ENCODE peak calls at places on chromosomes 3 and 15, in six cellular contexts. I, B, X, M, S and D are unnamed samples.

GRCh38 chr3:129942296-129942695 is 32.2 kb upstream of the TRH start:
- DNase-seq in I (peak; percentile 54), B (peak; percentile 23), X (peak; percentile 38), M (no peak), S (no peak), D (peak; percentile 53)

GRCh38 chr3:123792473-123793201 is 91.5 kb downstream of the MYLK start:
- DNase-seq in I (no peak), B (no peak), X (peak; percentile 64), M (no peak), S (peak; percentile 25), D (no peak)

GRCh38 chr15:62407962-62408361 is 242.9 kb upstream of the C2CD4B start:
- DNase-seq in I (no peak), B (no peak), X (no peak), M (no peak), S (no peak), D (no peak)

GRCh38 chr15:68204776-68205557 is at the start of gene CALML4:
- DNase-seq in I (no peak), B (no peak), X (no peak), M (no peak), S (no peak), D (peak; percentile 72)

GRCh38 chr3:108036984-108037741 is 53.7 kb downstream of the CD47 start:
- DNase-seq in I (no peak), B (no peak), X (no peak), M (no peak), S (no peak), D (peak; percentile 75)

GRCh38 chr3:14717307-14717706 is 42.4 kb downstream of the C3orf20 start:
- DNase-seq in I (no peak), B (no peak), X (no peak), M (no peak), S (no peak), D (no peak)

GRCh38 chr3:194504146-194504545 is 17.3 kb upstream of the ATP13A3 start:
- DNase-seq in I (no peak), B (no peak), X (no peak), M (no peak), S (no peak), D (no peak)

GRCh38 chr3:195263193-195263924 is 7.6 kb downstream of the XXYLT1 start:
- DNase-seq in I (no peak), B (no peak), X (no peak), M (no peak), S (no peak), D (no peak)

GRCh38 chr15:90412356-90413194 is 24.5 kb downstream of the IQGAP1 start:
- DNase-seq in I (no peak), B (no peak), X (peak; percentile 97), M (no peak), S (peak; percentile 70), D (no peak)

GRCh38 chr3:49867871-49868321 is 1.8 kb downstream of the CAMKV start:
- DNase-seq in I (peak; percentile 46), B (no peak), X (peak; percentile 28), M (no peak), S (no peak), D (peak; percentile 10)

GRCh38 chr15:38071211-38071972 is 137.0 kb downstream of the TMCO5A start:
- DNase-seq in I (no peak), B (no peak), X (no peak), M (no peak), S (no peak), D (no peak)

GRCh38 chr15:71806452-71806931 is 3.9 kb upstream of the NR2E3 start:
- DNase-seq in I (no peak), B (no peak), X (peak; percentile 25), M (no peak), S (no peak), D (peak; percentile 59)

GRCh38 chr3:194138732-194139084 is 2.8 kb downstream of the HES1 start:
- DNase-seq in I (no peak), B (no peak), X (no peak), M (no peak), S (no peak), D (no peak)

GRCh38 chr15:40828447-40829036 is at the start of gene PPP1R14D:
- DNase-seq in I (no peak), B (no peak), X (no peak), M (no peak), S (no peak), D (no peak)

GRCh38 chr3:181616088-181617070 is 95.3 kb upstream of the SOX2 start:
- DNase-seq in I (no peak), B (no peak), X (no peak), M (no peak), S (no peak), D (no peak)

GRCh38 chr15:29596266-29596665 is 226.0 kb downstream of the TJP1 start:
- DNase-seq in I (no peak), B (no peak), X (peak; percentile 16), M (no peak), S (no peak), D (no peak)

GRCh38 chr3:30428251-30428650 is 178.2 kb upstream of the TGFBR2 start:
- DNase-seq in I (no peak), B (no peak), X (peak; percentile 32), M (no peak), S (no peak), D (no peak)

GRCh38 chr3:163056874-163057497 is 1560.4 kb downstream of the OTOL1 start:
- DNase-seq in I (peak; percentile 24), B (no peak), X (peak; percentile 5), M (no peak), S (no peak), D (peak; percentile 11)

GRCh38 chr3:48402281-48402732 is 27.6 kb downstream of the PLXNB1 start:
- DNase-seq in I (peak; percentile 6), B (no peak), X (peak; percentile 96), M (no peak), S (peak; percentile 86), D (peak; percentile 91)

GRCh38 chr15:35630570-35630969 is 84.6 kb upstream of the DPH6 start:
- DNase-seq in I (no peak), B (no peak), X (peak; percentile 44), M (no peak), S (no peak), D (no peak)

GRCh38 chr3:186985713-186986364 is 55.5 kb downstream of the ST6GAL1 start:
- DNase-seq in I (no peak), B (no peak), X (no peak), M (no peak), S (no peak), D (no peak)

GRCh38 chr3:156812521-156813335 is 13.4 kb upstream of the LEKR1 start:
- DNase-seq in I (peak; percentile 80), B (no peak), X (peak; percentile 96), M (no peak), S (peak; percentile 99), D (peak; percentile 39)

GRCh38 chr15:79035111-79035601 is 55.4 kb downstream of the RASGRF1 start:
- DNase-seq in I (no peak), B (no peak), X (peak; percentile 63), M (no peak), S (peak; percentile 40), D (no peak)

GRCh38 chr3:55065331-55065730 is 137.5 kb upstream of the LRTM1 start:
- DNase-seq in I (no peak), B (no peak), X (no peak), M (no peak), S (no peak), D (no peak)

GRCh38 chr3:159166899-159167586 is 365.2 kb downstream of the MFSD1 start:
- DNase-seq in I (no peak), B (no peak), X (no peak), M (no peak), S (no peak), D (no peak)

GRCh38 chr3:189703865-189704264 is 72.7 kb downstream of the TP63 start:
- DNase-seq in I (no peak), B (no peak), X (no peak), M (no peak), S (no peak), D (no peak)

DNA sequence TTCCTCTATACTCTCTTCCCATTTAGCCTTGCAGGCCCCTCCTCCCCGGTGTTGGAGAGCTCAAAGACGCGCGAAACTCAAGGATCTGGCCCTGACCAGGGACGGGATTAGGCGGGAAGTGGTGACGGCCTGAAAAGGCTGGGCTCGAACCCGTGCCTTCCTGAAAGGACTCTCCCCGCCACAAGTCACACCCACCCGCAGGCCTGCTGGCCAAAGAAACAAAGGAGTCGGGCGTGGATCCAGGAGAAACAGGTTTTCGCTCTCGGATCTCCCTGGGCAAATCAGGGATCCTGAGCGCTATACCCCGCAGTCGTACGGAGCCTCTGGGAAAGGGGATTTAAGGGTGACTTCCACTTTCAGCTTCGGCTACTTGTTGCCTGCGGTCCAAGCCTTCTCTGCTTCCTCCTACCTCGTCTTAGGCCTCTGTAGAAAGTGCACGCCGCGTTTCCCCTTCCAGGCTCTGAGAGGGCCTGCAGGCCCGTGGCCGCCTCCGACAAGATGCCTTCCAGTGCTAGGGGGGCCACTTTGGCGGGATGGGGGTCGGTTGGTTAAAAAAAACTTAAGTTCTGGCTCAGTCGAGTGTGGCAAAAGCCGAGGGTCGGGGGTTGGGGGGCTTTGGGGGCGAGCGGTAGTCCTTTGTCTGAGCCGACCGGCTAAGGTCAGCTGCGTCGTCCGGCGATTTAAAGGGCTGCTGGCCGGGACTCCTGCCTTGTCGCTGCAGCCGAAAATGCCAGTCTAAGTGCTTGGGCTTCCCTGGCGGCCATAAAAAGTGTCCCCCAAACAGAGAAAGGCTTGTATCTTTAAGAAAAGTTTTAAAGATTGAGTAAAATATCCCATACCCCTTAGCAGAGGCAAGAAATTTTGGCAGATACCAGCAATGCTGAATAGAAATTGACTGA is 8.2 kb downstream of the ZIC4 start:
- DNase-seq in I (no peak), B (no peak), X (no peak), M (no peak), S (no peak), D (no peak)
- H3K27me3 ChIP-seq in I (peaks cover 7% of the 10 kb centered on the region), B (peaks cover 8% of the 10 kb centered on the region), X (peaks cover 38% of the 10 kb centered on the region), M (peaks cover 3% of the 10 kb centered on the region), S (peaks cover 60% of the 10 kb centered on the region), D (no peaks in the 10 kb centered on the region)

DNA sequence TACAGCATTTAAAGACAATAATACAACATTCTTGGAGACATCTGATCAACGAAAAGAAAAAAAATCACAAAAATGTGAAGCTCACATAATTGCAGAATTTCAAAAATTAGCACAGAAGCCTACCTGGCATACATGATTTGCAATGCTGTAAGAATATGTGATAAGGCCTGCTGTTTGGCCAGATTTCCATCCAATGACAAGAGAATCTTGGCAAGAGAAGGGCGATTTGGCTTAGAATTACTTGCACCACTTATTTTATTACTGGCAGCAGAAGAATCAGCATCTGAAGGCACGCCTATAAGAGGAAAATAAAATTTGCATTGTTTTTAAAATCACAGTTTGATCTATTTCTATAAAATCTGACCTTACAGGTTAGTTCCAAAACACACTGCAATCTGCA is 70.2 kb upstream of the OCA2 start:
- DNase-seq in I (no peak), B (no peak), X (no peak), M (no peak), S (no peak), D (no peak)
- H3K36me3 ChIP-seq in I (peaks cover 83% of the 10 kb centered on the region), B (peaks cover 18% of the 10 kb centered on the region), X (peaks cover 12% of the 10 kb centered on the region), M (peaks cover 9% of the 10 kb centered on the region), S (peaks cover 12% of the 10 kb centered on the region), D (peaks cover 37% of the 10 kb centered on the region)

GRCh38 chr15:28093761-28094535 is 5.2 kb downstream of the OCA2 start:
- DNase-seq in I (no peak), B (no peak), X (no peak), M (no peak), S (no peak), D (no peak)
- H3K27me3 ChIP-seq in I (no peaks in the 10 kb centered on the region), B (peaks cover 33% of the 10 kb centered on the region), X (peaks cover 32% of the 10 kb centered on the region), M (peaks cover 32% of the 10 kb centered on the region), S (peaks cover 54% of the 10 kb centered on the region), D (peaks cover 4% of the 10 kb centered on the region)

DNA sequence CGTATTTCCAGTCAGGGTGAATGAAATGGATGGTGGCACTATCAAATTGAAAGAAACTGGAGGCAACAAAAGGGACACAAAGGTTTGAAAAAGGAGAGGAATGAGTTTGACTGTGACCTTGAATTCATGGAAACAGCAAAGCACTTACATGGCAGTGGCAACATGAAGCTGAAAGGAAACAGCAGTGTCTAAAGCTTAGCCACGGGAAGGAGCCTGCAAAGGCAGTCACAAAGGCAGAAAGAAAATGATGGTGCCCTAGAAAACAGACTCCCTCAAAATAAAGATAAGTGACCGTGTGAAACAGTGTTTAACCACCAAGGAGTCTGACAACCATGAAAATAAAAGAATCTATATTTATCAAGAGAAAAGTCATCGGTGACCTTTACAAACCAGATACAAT is 51.2 kb downstream of the SLTM start:
- DNase-seq in I (no peak), B (no peak), X (no peak), M (no peak), S (no peak), D (no peak)
- H3K36me3 ChIP-seq in I (peaks cover 91% of the 10 kb centered on the region), B (peaks cover 74% of the 10 kb centered on the region), X (peaks cover 45% of the 10 kb centered on the region), M (peaks cover 74% of the 10 kb centered on the region), S (peaks cover 28% of the 10 kb centered on the region), D (peaks cover 94% of the 10 kb centered on the region)